ENCODE peak calls at places on chromosomes 12 and 14, in five cellular contexts. K, A, M, L and R are unnamed samples.

GRCh38 chr14:34867199-34867598 is 8.0 kb downstream of the BAZ1A start:
- DNase-seq in K (no peak), M (no peak), A (no peak), L (no peak), R (no peak)

GRCh38 chr14:74547331-74547927 is 53.9 kb downstream of the ISCA2 start:
- DNase-seq in L (no peak), K (no peak), A (no peak), M (peak), R (no peak)

GRCh38 chr12:102388469-102388868 is 91.9 kb downstream of the IGF1 start:
- DNase-seq in L (no peak), K (peak), A (no peak), M (no peak), R (no peak)

GRCh38 chr14:78240567-78240966 is 70.4 kb downstream of the NRXN3 start:
- DNase-seq in A (no peak), K (no peak), M (no peak), L (no peak), R (no peak)

GRCh38 chr12:138898-139534 is 72.4 kb downstream of the IQSEC3 start:
- DNase-seq in A (peak), K (peak), L (no peak), M (peak), R (no peak)

GRCh38 chr12:70535896-70536374 is 101.3 kb downstream of the PTPRB start:
- DNase-seq in K (no peak), M (no peak), A (no peak), L (no peak), R (no peak)

GRCh38 chr12:107225626-107226025 is 132.3 kb upstream of the CRY1 start:
- DNase-seq in K (peak), L (no peak), M (no peak), A (no peak), R (no peak)

GRCh38 chr12:132965796-132966195 is 9.7 kb upstream of the ZNF605 start:
- DNase-seq in K (no peak), M (no peak), A (no peak), L (no peak), R (no peak)

GRCh38 chr14:105290598-105291356 is 10.0 kb downstream of the BRF1 start:
- DNase-seq in L (no peak), A (no peak), K (no peak), M (no peak), R (no peak)

GRCh38 chr12:50614167-50614762 is 109.5 kb downstream of the DIP2B start:
- DNase-seq in K (peak), M (no peak), A (no peak), L (no peak), R (no peak)

GRCh38 chr12:95088339-95088738 is 14.9 kb upstream of the NR2C1 start:
- DNase-seq in A (no peak), K (no peak), M (no peak), L (no peak), R (no peak)

GRCh38 chr14:95340201-95340697 is 20.5 kb upstream of the CLMN start:
- DNase-seq in A (no peak), L (no peak), M (no peak), K (no peak), R (peak)

GRCh38 chr14:23123419-23123818 is 4.4 kb upstream of the CEBPE start:
- DNase-seq in M (peak), K (no peak), A (peak), L (no peak), R (no peak)

GRCh38 chr14:90017371-90017770 is 44.4 kb upstream of the KCNK13 start:
- DNase-seq in A (no peak), M (no peak), L (no peak), K (peak), R (no peak)

GRCh38 chr14:89143595-89143994 is 273.4 kb downstream of the FOXN3 start:
- DNase-seq in M (no peak), K (peak), L (no peak), A (no peak), R (no peak)

GRCh38 chr14:58572092-58572853 is 65.5 kb upstream of the DACT1 start:
- DNase-seq in A (no peak), M (no peak), K (peak), L (no peak), R (peak)

GRCh38 chr14:81323621-81324400 is 76.3 kb downstream of the STON2 start:
- DNase-seq in L (peak), K (no peak), A (no peak), M (peak), R (no peak)

GRCh38 chr14:88998027-88998426 is 173.6 kb downstream of the TTC8 start:
- DNase-seq in M (no peak), A (no peak), K (no peak), L (no peak), R (no peak)

GRCh38 chr12:49089831-49090773 is 4.5 kb downstream of the DHH start:
- DNase-seq in A (peak), M (no peak), L (no peak), K (peak), R (peak)

GRCh38 chr12:80226576-80226975 is 127.2 kb downstream of the OTOGL start:
- DNase-seq in K (peak), M (no peak), L (no peak), A (no peak), R (no peak)

GRCh38 chr12:52566847-52567291 is 6.8 kb downstream of the KRT74 start:
- DNase-seq in K (no peak), M (no peak), L (no peak), A (peak), R (no peak)

GRCh38 chr12:46518729-46519128 is 146.2 kb upstream of the SLC38A2 start:
- DNase-seq in K (no peak), L (no peak), M (no peak), A (no peak), R (no peak)

GRCh38 chr14:95948608-95949007 is 72.0 kb downstream of the TUNAR start:
- DNase-seq in K (no peak), A (no peak), L (no peak), M (no peak), R (no peak)

GRCh38 chr12:5964913-5965900 is 20.1 kb upstream of the ANO2 start:
- DNase-seq in K (no peak), M (no peak), L (no peak), A (no peak), R (no peak)

DNA sequence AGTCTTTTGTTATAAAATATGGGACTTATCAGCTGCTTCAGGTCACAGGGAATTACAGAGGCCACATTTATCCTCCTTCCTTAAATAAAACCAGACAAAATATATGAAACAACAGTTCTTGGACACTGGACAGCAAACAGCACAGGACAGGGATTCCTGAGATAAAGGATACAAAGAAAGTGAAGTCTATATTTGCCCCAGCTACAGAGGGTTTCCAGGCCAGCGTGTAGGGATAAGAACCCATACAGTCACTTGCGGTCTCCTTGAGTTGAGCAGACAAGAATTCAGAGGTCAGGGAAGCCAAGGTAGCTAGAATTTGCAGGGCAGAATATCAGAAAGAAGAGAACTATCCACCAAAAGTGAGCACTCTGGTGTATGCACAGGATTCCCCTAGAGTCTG is 8.8 kb upstream of the LLPH start:
- DNase-seq in A (no peak), K (no peak), L (no peak), M (no peak), R (no peak)
- H3K4me3 ChIP-seq in A (no peak), K (no peak), L (no peak), M (no peak), R (no peak)

GRCh38 chr14:99975190-99975589 is 90.0 kb upstream of the EVL start:
- DNase-seq in M (no peak), K (no peak), A (no peak), L (no peak), R (no peak)

GRCh38 chr14:99969673-99970322 is 95.4 kb upstream of the EVL start:
- DNase-seq in M (no peak), L (no peak), K (no peak), A (no peak), R (no peak)

GRCh38 chr14:99971929-99972747 is 93.1 kb upstream of the EVL start:
- DNase-seq in M (no peak), K (peak), L (no peak), A (no peak), R (peak)

GRCh38 chr14:99971087-99971928 is 93.9 kb upstream of the EVL start:
- DNase-seq in K (peak), M (peak), L (no peak), A (peak), R (peak)

DNA sequence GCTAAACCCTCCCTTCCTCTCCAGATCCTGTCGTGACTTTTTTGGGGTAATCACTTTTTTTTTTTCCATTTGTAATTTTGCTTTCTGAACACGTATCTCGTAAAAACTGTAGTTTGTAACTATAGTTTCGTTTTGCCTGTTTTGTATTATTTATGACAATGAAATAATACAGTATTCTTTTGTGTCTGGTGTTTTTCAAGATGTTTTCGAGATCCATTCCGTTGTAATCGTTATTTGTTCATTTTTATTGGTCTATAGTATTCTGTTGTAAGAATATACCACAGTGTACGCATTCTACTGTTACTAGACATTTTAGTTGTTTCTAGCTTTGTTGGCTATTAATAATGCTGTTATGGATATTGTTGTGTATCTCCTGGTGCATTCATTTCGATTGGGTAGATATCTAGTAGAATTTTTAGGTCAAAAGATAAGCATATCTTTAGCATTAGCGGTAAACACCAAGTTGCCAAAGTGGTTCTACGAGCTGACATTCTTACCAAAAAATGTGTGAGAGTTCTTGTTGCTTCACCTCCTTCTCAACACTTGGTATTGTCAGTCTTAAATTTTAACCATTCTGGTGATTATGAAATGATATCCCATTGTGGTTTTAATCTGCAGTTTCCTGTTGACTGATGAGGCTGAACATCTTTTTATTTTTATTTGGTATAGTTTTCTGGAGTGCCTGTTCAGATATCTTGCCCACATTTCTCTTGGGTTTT is 92.3 kb upstream of the EVL start:
- DNase-seq in A (no peak), M (no peak), L (no peak), K (no peak), R (no peak)
- H3K4me3 ChIP-seq in A (peak), M (peak), L (no peak), K (peak), R (peak)

DNA sequence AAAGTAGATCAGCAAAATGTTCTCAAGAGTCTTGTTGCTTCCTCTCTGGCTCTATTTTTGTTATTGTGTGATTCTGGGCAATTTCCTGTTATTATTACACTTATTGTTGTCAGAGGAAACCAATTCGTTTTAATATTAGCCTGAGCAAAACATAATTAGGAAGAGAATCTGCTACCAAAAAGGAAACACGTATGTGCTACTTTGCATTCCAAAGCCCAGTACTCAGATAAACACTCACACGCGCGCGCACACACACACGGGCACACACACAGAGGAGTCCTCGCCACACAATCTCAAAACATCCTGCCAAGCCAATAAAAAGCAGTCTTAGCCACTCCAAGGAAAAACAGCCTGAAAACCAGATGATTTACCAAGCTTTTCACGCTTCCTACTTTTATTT is 400.7 kb downstream of the NUAK1 start:
- DNase-seq in L (no peak), A (peak), K (no peak), M (no peak), R (no peak)
- H3K4me3 ChIP-seq in L (no peak), A (no peak), K (no peak), M (no peak), R (no peak)

GRCh38 chr12:128813392-128813791 is 10.4 kb downstream of the SLC15A4 start:
- DNase-seq in M (no peak), K (peak), L (no peak), A (no peak), R (peak)

GRCh38 chr12:128808651-128809050 is 15.1 kb downstream of the SLC15A4 start:
- DNase-seq in A (no peak), K (no peak), L (no peak), M (no peak), R (no peak)

GRCh38 chr12:128811806-128812205 is 12.0 kb downstream of the SLC15A4 start:
- DNase-seq in A (no peak), K (no peak), L (no peak), M (no peak), R (no peak)

GRCh38 chr12:128807161-128807724 is 16.5 kb downstream of the SLC15A4 start:
- DNase-seq in M (no peak), K (no peak), L (no peak), A (peak), R (peak)

GRCh38 chr12:128810182-128811127 is 13.3 kb downstream of the SLC15A4 start:
- DNase-seq in M (no peak), L (no peak), K (peak), A (peak), R (peak)
- H3K4me3 ChIP-seq in M (no peak), L (no peak), K (peak), A (no peak), R (peak)

DNA sequence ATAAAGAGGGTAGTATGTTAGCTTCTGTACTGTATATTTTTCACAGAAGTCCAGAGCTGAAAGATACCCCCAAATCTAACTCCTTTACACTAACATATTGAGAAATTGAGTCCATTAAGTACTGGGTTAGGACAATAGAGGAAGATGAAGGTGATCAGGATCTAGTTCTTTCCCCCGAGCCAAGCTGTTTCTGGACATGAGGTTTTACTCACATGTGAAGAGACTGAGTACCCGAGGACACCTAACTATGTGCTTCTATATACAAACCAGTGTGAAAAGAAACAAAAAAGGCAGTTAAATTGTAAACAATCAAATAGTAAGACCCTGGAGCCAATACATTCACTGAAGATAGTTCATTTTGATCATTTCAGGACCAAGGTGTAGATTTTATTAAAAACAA is 3.8 kb upstream of the TRHDE start:
- DNase-seq in M (no peak), K (no peak), L (no peak), A (no peak), R (no peak)
- H3K4me3 ChIP-seq in M (no peak), K (no peak), L (no peak), A (no peak), R (no peak)

GRCh38 chr12:86042062-86042461 is 168.0 kb downstream of the NTS start:
- DNase-seq in M (no peak), A (no peak), K (no peak), L (no peak), R (no peak)
- H3K4me3 ChIP-seq in M (no peak), A (no peak), K (no peak), L (no peak), R (no peak)

GRCh38 chr12:125065753-125066570 is 727 bp downstream of the AACS start:
- DNase-seq in L (no peak), M (no peak), K (peak), A (no peak), R (no peak)

GRCh38 chr12:125065021-125065752 is at the start of gene AACS:
- DNase-seq in K (peak), M (peak), A (peak), L (peak), R (peak)

GRCh38 chr12:125061229-125061628 is 4.0 kb upstream of the AACS start:
- DNase-seq in L (no peak), A (no peak), M (no peak), K (no peak), R (no peak)

GRCh38 chr12:125068391-125068790 is 3.2 kb downstream of the AACS start:
- DNase-seq in M (no peak), K (no peak), L (no peak), A (no peak), R (no peak)

DNA sequence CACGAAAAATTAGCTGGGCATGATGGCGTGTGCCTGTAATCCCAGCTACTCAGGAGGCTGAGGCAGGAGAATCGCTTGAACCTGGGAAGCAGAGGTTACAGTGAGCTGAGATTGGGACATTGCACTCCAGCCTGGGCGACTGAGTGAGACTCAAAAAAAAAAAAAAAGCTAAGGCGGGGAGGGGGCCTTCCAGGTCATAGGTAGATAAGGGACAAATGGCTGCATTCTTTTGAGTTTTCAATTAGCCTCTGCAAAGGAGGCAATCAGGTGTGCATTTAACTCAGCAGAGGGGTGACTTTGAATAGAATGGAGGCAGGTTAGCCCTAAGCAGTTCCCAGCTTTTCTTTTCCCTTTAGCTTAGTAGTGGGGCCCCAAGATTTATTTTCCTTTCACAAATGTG is 743 bp upstream of the AACS start:
- DNase-seq in A (no peak), L (no peak), K (no peak), M (no peak), R (no peak)
- H3K4me3 ChIP-seq in A (peak), L (peak), K (peak), M (peak), R (peak)

DNA sequence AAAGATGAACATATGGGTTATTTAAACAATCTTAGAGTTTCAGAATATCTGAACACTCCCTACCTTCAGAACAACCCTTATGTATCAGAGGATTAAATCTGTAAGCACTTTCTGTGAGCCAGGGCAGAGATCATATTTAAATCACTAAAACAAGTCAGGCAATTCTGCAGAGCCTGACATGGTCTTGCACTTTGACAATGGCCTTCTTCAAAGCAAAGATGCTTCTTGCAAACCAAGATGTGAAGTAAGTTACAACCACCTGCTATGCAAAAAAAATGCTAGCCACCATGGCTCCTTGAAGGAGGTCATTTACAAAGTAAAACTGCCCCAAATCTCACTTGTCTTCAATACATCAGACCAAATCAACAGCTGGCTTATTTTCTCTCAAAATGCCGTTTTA is 3.2 kb downstream of the PPP1CC start:
- DNase-seq in L (no peak), K (no peak), M (no peak), A (no peak), R (no peak)
- H3K4me3 ChIP-seq in L (no peak), K (peak), M (no peak), A (no peak), R (peak)

DNA sequence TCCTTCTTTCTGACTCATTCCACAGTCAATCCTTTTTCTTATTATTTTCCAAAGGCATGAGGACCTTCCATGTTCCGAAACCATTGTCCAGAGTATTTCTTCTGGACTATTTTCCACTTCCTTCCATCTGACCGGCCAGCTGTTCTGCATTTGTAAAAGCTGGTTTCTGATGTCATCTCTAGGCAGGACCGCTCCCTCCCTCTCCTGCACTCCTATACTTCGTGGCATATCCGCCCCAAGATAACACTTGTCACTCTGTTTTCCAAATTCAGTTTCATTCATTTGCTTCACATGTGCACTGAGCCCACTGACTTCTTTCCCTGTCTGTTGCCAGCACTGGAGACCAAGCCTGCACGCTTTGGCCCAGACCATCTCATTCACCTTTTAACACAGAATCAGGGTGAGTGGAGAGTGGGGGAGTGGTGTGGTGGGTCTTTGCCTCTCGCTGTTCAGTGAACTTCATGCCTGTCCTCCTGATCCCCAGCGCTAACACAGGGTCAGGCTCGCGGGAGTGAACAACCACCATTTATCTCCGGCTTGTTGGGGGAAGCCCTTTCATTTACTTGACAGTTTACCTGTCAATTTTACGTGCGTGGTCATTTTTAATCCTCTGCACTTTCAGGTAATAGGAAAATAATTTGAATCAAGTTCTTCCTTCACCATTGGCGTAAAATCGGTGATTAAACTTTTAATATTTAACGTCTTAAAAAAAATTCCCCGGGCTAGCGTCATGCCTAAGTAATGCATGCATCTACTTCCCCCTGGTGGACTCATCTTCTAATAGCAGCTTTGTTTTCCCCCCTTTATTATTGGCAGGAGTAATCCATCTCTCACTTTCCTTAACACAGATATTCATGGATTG is 52.5 kb downstream of the C12orf75 start:
- DNase-seq in A (no peak), K (peak), M (no peak), L (no peak), R (no peak)
- H3K4me3 ChIP-seq in A (no peak), K (peak), M (no peak), L (no peak), R (no peak)